ENCODE peak calls at places on chromosomes 2 and 18, in ten cellular contexts. V is SK-N-SH; X is Peyer's patch; I is RWPE2; W is GM12878; G is right cardiac atrium; L is OCI-LY7; A is upper lobe of right lung; H is endothelial cell of umbilical vein; T is CD8-positive, alpha-beta memory T cell. R is an unnamed sample.

GRCh38 chr18:9147440-9148238 is 11.1 kb downstream of the ANKRD12 start:
- DNase-seq in G (no peak), H (peak; percentile 79), L (peak; percentile 80), W (peak; percentile 53), X (no peak), A (no peak), V (peak; percentile 50), T (peak; percentile 17), I (no peak), R (no peak)

GRCh38 chr2:118046628-118047210 is 32.8 kb upstream of the CCDC93 start:
- DNase-seq in L (peak; percentile 70), H (peak; percentile 60), T (no peak), V (peak; percentile 23), G (no peak), A (no peak), X (no peak), I (no peak), W (no peak), R (no peak)

GRCh38 chr2:37232131-37232933 is 874 bp downstream of the NDUFAF7 start:
- DNase-seq in A (peak; percentile 63), T (no peak), V (peak; percentile 64), I (no peak), G (no peak), X (no peak), L (peak; percentile 19), W (no peak), H (no peak), R (peak; percentile 52)

GRCh38 chr2:127811922-127812321 is 951 bp upstream of the WDR33 start:
- DNase-seq in I (no peak), X (no peak), W (no peak), G (no peak), T (no peak), A (no peak), L (no peak), V (peak; percentile 41), H (no peak), R (no peak)

GRCh38 chr2:19038096-19039015 is 320.1 kb downstream of the OSR1 start:
- DNase-seq in G (no peak), H (no peak), L (no peak), A (no peak), I (no peak), T (no peak), V (no peak), X (no peak), W (no peak), R (no peak)

GRCh38 chr2:3143602-3144001 is 234.0 kb downstream of the EIPR1 start:
- DNase-seq in V (no peak), W (no peak), X (no peak), L (no peak), G (no peak), A (no peak), H (no peak), T (no peak), I (no peak), R (no peak)

GRCh38 chr2:10257036-10257435 is 45.7 kb upstream of the HPCAL1 start:
- DNase-seq in L (no peak), I (peak; percentile 28), X (no peak), H (no peak), W (no peak), G (no peak), A (no peak), T (no peak), V (no peak), R (no peak)

GRCh38 chr18:23141022-23141999 is 6.0 kb downstream of the CABLES1 start:
- DNase-seq in L (no peak), I (no peak), H (no peak), X (no peak), W (no peak), G (peak; percentile 76), T (no peak), V (peak; percentile 55), A (no peak), R (peak; percentile 79)

GRCh38 chr18:26803643-26804042 is 61.9 kb downstream of the AQP4 start:
- DNase-seq in T (no peak), A (no peak), W (no peak), V (no peak), L (peak; percentile 14), H (no peak), G (no peak), I (no peak), X (no peak), R (no peak)

GRCh38 chr2:237205111-237205541 is 119.4 kb downstream of the COPS8 start:
- DNase-seq in A (no peak), H (no peak), V (no peak), I (no peak), T (no peak), G (no peak), X (no peak), L (no peak), W (no peak), R (no peak)

GRCh38 chr2:14385043-14385442 is 247.5 kb upstream of the LRATD1 start:
- DNase-seq in A (no peak), G (no peak), V (no peak), W (no peak), H (no peak), L (no peak), X (no peak), I (no peak), T (no peak), R (no peak)

GRCh38 chr2:74566423-74567085 is 12.0 kb downstream of the DOK1 start:
- DNase-seq in W (no peak), V (no peak), A (no peak), H (no peak), T (no peak), I (no peak), X (no peak), G (no peak), L (no peak), R (no peak)

GRCh38 chr2:191611614-191612013 is 66.3 kb upstream of the NABP1 start:
- DNase-seq in X (peak; percentile 31), W (no peak), H (no peak), I (no peak), T (no peak), V (no peak), L (peak; percentile 29), A (no peak), G (no peak), R (no peak)

GRCh38 chr2:101478561-101479001 is 3.7 kb upstream of the RFX8 start:
- DNase-seq in W (no peak), L (no peak), X (no peak), T (no peak), V (no peak), G (no peak), H (peak; percentile 15), I (no peak), A (no peak), R (no peak)

GRCh38 chr2:119389615-119390306 is 23.0 kb downstream of the DBI start:
- DNase-seq in V (no peak), A (no peak), X (no peak), H (no peak), G (peak; percentile 72), I (no peak), W (no peak), T (no peak), L (no peak), R (peak; percentile 53)

DNA sequence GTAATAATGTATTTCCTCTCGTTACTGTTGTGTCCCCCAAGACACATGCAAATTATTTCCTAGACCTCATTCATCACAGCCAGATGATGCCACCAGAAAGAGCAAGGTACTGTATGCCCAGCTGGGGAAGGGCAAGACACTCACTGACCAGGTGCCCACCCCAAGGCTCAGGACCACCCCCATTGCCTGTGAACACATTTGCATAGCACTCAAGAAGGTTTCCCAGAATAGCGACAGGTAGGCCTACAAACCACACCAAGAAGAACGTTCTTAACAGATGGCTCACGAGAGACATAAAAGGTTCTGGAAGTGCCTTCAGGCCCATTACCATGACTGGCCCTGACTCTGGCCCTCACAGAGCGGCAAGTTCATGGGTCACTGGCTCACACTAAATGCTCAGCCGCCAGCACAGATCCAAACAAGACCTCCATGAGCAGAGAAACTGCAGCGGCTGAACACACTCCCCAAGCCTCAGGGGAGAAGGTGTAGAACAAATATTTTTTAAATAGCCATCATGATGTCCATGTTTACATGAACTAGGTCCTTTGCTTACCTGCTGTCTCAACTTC is 44.0 kb downstream of the FAM168B start:
- DNase-seq in H (no peak), A (no peak), V (no peak), X (no peak), L (peak; percentile 14), T (no peak), W (no peak), G (no peak), I (no peak), R (no peak)
- H3K4me1 ChIP-seq in H (no peaks in the 10 kb centered on the region), A (no peaks in the 10 kb centered on the region), V (no peaks in the 10 kb centered on the region), X (no peaks in the 10 kb centered on the region), L (peaks cover 18% of the 10 kb centered on the region), T (no peaks in the 10 kb centered on the region), W (no peaks in the 10 kb centered on the region), G (no peaks in the 10 kb centered on the region), I (no peaks in the 10 kb centered on the region), R (no peaks in the 10 kb centered on the region)

GRCh38 chr2:216320852-216321251 is 51.4 kb downstream of the MARCHF4 start:
- DNase-seq in A (no peak), L (no peak), W (no peak), T (no peak), X (no peak), V (no peak), G (no peak), I (no peak), H (no peak), R (no peak)
- H3K4me1 ChIP-seq in A (no peaks in the 10 kb centered on the region), L (no peaks in the 10 kb centered on the region), W (no peaks in the 10 kb centered on the region), T (no peaks in the 10 kb centered on the region), X (no peaks in the 10 kb centered on the region), V (peaks cover 21% of the 10 kb centered on the region), G (peaks cover 2% of the 10 kb centered on the region), I (peaks cover 5% of the 10 kb centered on the region), H (peaks cover 17% of the 10 kb centered on the region), R (no peaks in the 10 kb centered on the region)

GRCh38 chr18:55402731-55403405 is 185.1 kb downstream of the TCF4 start:
- DNase-seq in I (no peak), A (no peak), T (no peak), H (peak; percentile 97), V (no peak), L (no peak), G (no peak), W (no peak), X (no peak), R (no peak)
- H3K4me1 ChIP-seq in I (peaks cover 4% of the 10 kb centered on the region), A (peaks cover 16% of the 10 kb centered on the region), T (no peaks in the 10 kb centered on the region), H (peaks cover 57% of the 10 kb centered on the region), V (peaks cover 44% of the 10 kb centered on the region), L (no peaks in the 10 kb centered on the region), G (no peaks in the 10 kb centered on the region), W (no peaks in the 10 kb centered on the region), X (no peaks in the 10 kb centered on the region), R (no peaks in the 10 kb centered on the region)

GRCh38 chr2:230221533-230221932 is 1.7 kb upstream of the SP110 start:
- DNase-seq in W (no peak), A (no peak), I (no peak), G (no peak), L (no peak), T (no peak), V (no peak), H (no peak), X (no peak), R (no peak)

GRCh38 chr2:230219419-230220331 is at the start of gene SP110:
- DNase-seq in H (peak; percentile 81), I (peak; percentile 90), G (peak; percentile 88), W (peak; percentile 78), L (peak; percentile 85), T (peak; percentile 70), X (peak; percentile 83), V (peak; percentile 26), A (peak; percentile 92), R (peak; percentile 90)

GRCh38 chr2:230217424-230217823 is 2.4 kb downstream of the SP110 start:
- DNase-seq in G (no peak), T (no peak), I (no peak), V (no peak), H (no peak), A (no peak), W (no peak), L (peak; percentile 61), X (peak; percentile 24), R (no peak)

GRCh38 chr2:230218411-230218810 is 1.4 kb downstream of the SP110 start:
- DNase-seq in H (no peak), A (no peak), I (no peak), W (no peak), G (no peak), X (no peak), V (no peak), L (peak; percentile 77), T (no peak), R (no peak)

GRCh38 chr2:230220347-230220969 is 674 bp upstream of the SP110 start:
- DNase-seq in H (no peak), X (no peak), A (no peak), W (no peak), L (no peak), I (no peak), T (no peak), G (no peak), V (no peak), R (no peak)
- H3K4me1 ChIP-seq in H (peaks cover 6% of the 10 kb centered on the region), X (no peaks in the 10 kb centered on the region), A (peaks cover 26% of the 10 kb centered on the region), W (peaks cover 43% of the 10 kb centered on the region), L (peaks cover 68% of the 10 kb centered on the region), I (peaks cover 10% of the 10 kb centered on the region), T (peaks cover 40% of the 10 kb centered on the region), G (peaks cover 3% of the 10 kb centered on the region), V (no peaks in the 10 kb centered on the region), R (peaks cover 11% of the 10 kb centered on the region)